ENCODE peak calls at places on chromosomes 2 and 18, in five cellular contexts. T is GM03348; E is activated CD8-positive, alpha-beta memory T cell treated with anti-CD3 and anti-CD28 coated beads for 48 hours; J is colonic mucosa; W is NAMALWA. D is an unnamed sample.

GRCh38 chr18:14089176-14089575 is 43.1 kb downstream of the ZNF519 start:
- DNase-seq in W (no peak), E (no peak), T (no peak), J (no peak), D (no peak)

GRCh38 chr2:240460781-240461431 is 25.4 kb downstream of the GPC1 start:
- DNase-seq in T (no peak), W (no peak), E (no peak), J (no peak), D (no peak)

GRCh38 chr18:35345460-35345921 is 1.3 kb upstream of the ZNF24 start:
- DNase-seq in J (no peak), E (no peak), W (peak), T (no peak), D (no peak)

GRCh38 chr2:188119112-188119838 is 172.4 kb upstream of the GULP1 start:
- DNase-seq in E (no peak), W (no peak), J (no peak), T (no peak), D (no peak)

GRCh38 chr18:58580623-58581022 is 48.3 kb downstream of the ALPK2 start:
- DNase-seq in W (no peak), J (no peak), T (no peak), E (no peak), D (no peak)

GRCh38 chr18:22424564-22424963 is 6.8 kb upstream of the CTAGE1 start:
- DNase-seq in W (no peak), T (no peak), J (no peak), E (no peak), D (no peak)

GRCh38 chr2:178858896-178859628 is 51.8 kb upstream of the TTN start:
- DNase-seq in E (no peak), J (no peak), W (no peak), T (no peak), D (no peak)

GRCh38 chr2:50781646-50782045 is 250.3 kb downstream of the NRXN1 start:
- DNase-seq in T (no peak), W (no peak), J (no peak), E (no peak), D (no peak)

GRCh38 chr2:160613466-160614153 is 120.0 kb upstream of the RBMS1 start:
- DNase-seq in J (no peak), E (no peak), W (no peak), T (peak), D (peak)

GRCh38 chr2:214575030-214575949 is 164.4 kb downstream of the VWC2L start:
- DNase-seq in E (no peak), W (no peak), J (no peak), T (no peak), D (no peak)

GRCh38 chr2:102278720-102279390 is 32.5 kb upstream of the IL1RL1 start:
- DNase-seq in E (no peak), J (no peak), W (no peak), T (no peak), D (no peak)

GRCh38 chr18:76441668-76442412 is 53.2 kb downstream of the ZNF516 start:
- DNase-seq in W (no peak), T (no peak), E (no peak), J (no peak), D (no peak)

GRCh38 chr2:96816836-96817702 is 1.0 kb downstream of the CNNM3 start:
- DNase-seq in E (no peak), W (no peak), T (no peak), J (no peak), D (peak)

GRCh38 chr2:150351922-150352321 is 135.5 kb downstream of the RND3 start:
- DNase-seq in W (no peak), J (no peak), T (no peak), E (no peak), D (no peak)

GRCh38 chr2:238256594-238257104 is 16.8 kb upstream of the HES6 start:
- DNase-seq in T (peak), E (peak), J (peak), W (peak), D (peak)

GRCh38 chr2:96157649-96158553 is 12.7 kb upstream of the DUSP2 start:
- DNase-seq in E (peak), T (no peak), J (no peak), W (no peak), D (no peak)